ENCODE peak calls at places on chromosomes 3 and 15, in nine cellular contexts. X is IMR-90; V is hepatocyte; B is cardiac fibroblast; N is uterus; R is fibroblast of villous mesenchyme; I is tibial artery; M is PC-3; Q is CD4-positive, alpha-beta T cell. O is an unnamed sample.

GRCh38 chr3:70064194-70064787 is 64.8 kb downstream of the SAMMSON start:
- DNase-seq in X (peak), V (peak), B (peak), N (no peak), R (peak), I (no peak), M (peak), Q (no peak), O (no peak)

GRCh38 chr3:135514064-135514455 is 451.5 kb upstream of the PPP2R3A start:
- DNase-seq in X (no peak), V (no peak), B (no peak), N (no peak), R (no peak), I (no peak), M (no peak), Q (no peak), O (no peak)

GRCh38 chr15:73714695-73715301 is 30.6 kb downstream of the CD276 start:
- DNase-seq in X (no peak), V (no peak), B (no peak), N (no peak), R (no peak), I (no peak), M (no peak), Q (no peak), O (no peak)

GRCh38 chr3:113769551-113769950 is 22.7 kb downstream of the ATP6V1A start:
- DNase-seq in X (peak), V (peak), B (peak), N (no peak), R (peak), I (no peak), M (peak), Q (no peak), O (no peak)

GRCh38 chr3:25043181-25043580 is 384.9 kb upstream of the RARB start:
- DNase-seq in X (no peak), V (no peak), B (no peak), N (no peak), R (peak), I (no peak), M (no peak), Q (no peak), O (no peak)

GRCh38 chr3:144652573-144652972 is 681.0 kb downstream of the DIPK2A start:
- DNase-seq in X (peak), V (no peak), B (peak), N (no peak), R (peak), I (no peak), M (no peak), Q (no peak), O (no peak)

GRCh38 chr3:167575000-167575399 is 78.7 kb downstream of the WDR49 start:
- DNase-seq in X (no peak), V (no peak), B (no peak), N (no peak), R (no peak), I (no peak), M (no peak), Q (no peak), O (no peak)

GRCh38 chr3:39446444-39446843 is 21.0 kb upstream of the MOBP start:
- DNase-seq in X (no peak), V (no peak), B (no peak), N (no peak), R (no peak), I (no peak), M (no peak), Q (no peak), O (no peak)

GRCh38 chr3:13106308-13106970 is 33.2 kb upstream of the IQSEC1 start:
- DNase-seq in X (no peak), V (no peak), B (no peak), N (no peak), R (no peak), I (peak), M (peak), Q (no peak), O (peak)

GRCh38 chr15:78712797-78713515 is 71.9 kb upstream of the CHRNB4 start:
- DNase-seq in X (no peak), V (no peak), B (no peak), N (no peak), R (no peak), I (no peak), M (no peak), Q (no peak), O (no peak)

GRCh38 chr3:141050913-141051632 is at the start of gene SPSB4:
- DNase-seq in X (peak), V (peak), B (peak), N (peak), R (peak), I (no peak), M (no peak), Q (no peak), O (no peak)

GRCh38 chr3:171306631-171307030 is 153.6 kb downstream of the TNIK start:
- DNase-seq in X (peak), V (peak), B (peak), N (peak), R (peak), I (peak), M (no peak), Q (no peak), O (no peak)

GRCh38 chr3:23996058-23996457 is 51.0 kb downstream of the NR1D2 start:
- DNase-seq in X (peak), V (no peak), B (no peak), N (no peak), R (peak), I (no peak), M (no peak), Q (no peak), O (no peak)

GRCh38 chr3:39166134-39166710 is 12.8 kb upstream of the CSRNP1 start:
- DNase-seq in X (peak), V (peak), B (peak), N (no peak), R (peak), I (peak), M (peak), Q (no peak), O (no peak)

GRCh38 chr3:131072099-131072559 is 45.5 kb downstream of the NEK11 start:
- DNase-seq in X (peak), V (peak), B (peak), N (no peak), R (peak), I (no peak), M (no peak), Q (no peak), O (no peak)

GRCh38 chr3:153338487-153338886 is 176.5 kb downstream of the RAP2B start:
- DNase-seq in X (peak), V (no peak), B (peak), N (no peak), R (peak), I (no peak), M (no peak), Q (no peak), O (no peak)

GRCh38 chr3:154904328-154904727 is 175.8 kb upstream of the MME start:
- DNase-seq in X (peak), V (peak), B (peak), N (no peak), R (peak), I (no peak), M (peak), Q (no peak), O (no peak)
- TF ChIP-seq CTCF in X (peak), V (peak), B (peak), N (no peak), R (peak), I (no peak), M (peak), Q (no peak), O (peak)

GRCh38 chr3:194624956-194625355 is 8.3 kb downstream of the TMEM44 start:
- DNase-seq in X (no peak), V (no peak), B (no peak), N (no peak), R (no peak), I (no peak), M (no peak), Q (no peak), O (no peak)

GRCh38 chr3:194620192-194620591 is 13.0 kb downstream of the TMEM44 start:
- DNase-seq in X (no peak), V (no peak), B (no peak), N (no peak), R (no peak), I (no peak), M (no peak), Q (no peak), O (no peak)

GRCh38 chr3:194621947-194622346 is 11.3 kb downstream of the TMEM44 start:
- DNase-seq in X (no peak), V (no peak), B (no peak), N (no peak), R (no peak), I (no peak), M (no peak), Q (no peak), O (peak)

GRCh38 chr3:194622621-194623360 is 10.4 kb downstream of the TMEM44 start:
- DNase-seq in X (no peak), V (no peak), B (no peak), N (no peak), R (no peak), I (no peak), M (no peak), Q (no peak), O (peak)

GRCh38 chr3:194623449-194624290 is 9.5 kb downstream of the TMEM44 start:
- DNase-seq in X (no peak), V (no peak), B (no peak), N (no peak), R (no peak), I (no peak), M (no peak), Q (no peak), O (peak)
- TF ChIP-seq CTCF in X (no peak), V (no peak), B (peak), N (no peak), R (no peak), I (no peak), M (no peak), Q (no peak), O (no peak)

DNA sequence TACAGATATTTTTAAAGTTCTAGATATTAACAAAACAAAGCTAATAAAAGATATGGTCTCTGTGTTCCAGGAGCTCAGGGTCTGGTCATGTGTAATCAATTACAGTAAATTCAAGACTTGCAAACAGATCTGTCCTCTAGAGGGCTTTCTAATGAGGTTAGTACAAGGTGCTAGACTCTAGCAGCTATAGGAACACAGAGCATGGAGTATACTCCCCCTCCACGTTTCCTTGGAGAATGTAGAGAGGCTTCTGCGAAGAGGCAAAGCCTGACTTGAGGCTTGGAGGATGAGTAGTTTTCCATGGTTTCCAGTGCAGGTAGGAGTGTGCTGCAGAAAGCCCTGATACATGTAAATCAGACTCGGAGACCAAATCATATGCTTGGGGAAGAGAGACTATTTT is 32.7 kb upstream of the DLG1 start:
- DNase-seq in X (no peak), V (no peak), B (peak), N (no peak), R (peak), I (peak), M (peak), Q (no peak), O (no peak)
- TF ChIP-seq CTCF in X (no peak), V (no peak), B (peak), N (no peak), R (peak), I (no peak), M (peak), Q (no peak), O (no peak)

GRCh38 chr3:166013073-166013679 is 176.0 kb upstream of the BCHE start:
- DNase-seq in X (peak), V (peak), B (peak), N (no peak), R (peak), I (no peak), M (peak), Q (no peak), O (no peak)
- TF ChIP-seq CTCF in X (peak), V (peak), B (peak), N (no peak), R (peak), I (no peak), M (peak), Q (no peak), O (no peak)

DNA sequence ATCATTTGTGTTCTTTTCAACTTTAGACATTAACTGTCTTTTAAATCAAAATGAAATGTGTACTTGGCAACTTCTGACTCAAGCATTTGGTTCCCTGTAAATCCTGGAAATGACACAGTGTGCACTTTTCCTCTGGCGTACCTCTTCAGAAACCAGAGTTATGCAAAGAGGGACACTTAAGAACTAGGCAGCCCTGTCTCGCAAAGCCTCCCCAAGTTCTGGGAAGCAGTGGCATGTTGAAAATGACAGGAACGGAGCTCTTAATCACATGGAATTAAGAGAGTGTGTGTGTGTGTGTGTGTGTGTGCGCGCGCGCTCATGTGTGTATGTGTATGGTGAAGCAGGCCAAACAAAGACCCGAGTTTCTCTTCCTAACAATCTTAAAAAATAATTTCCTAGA is 707.4 kb downstream of the MECOM start:
- DNase-seq in X (no peak), V (no peak), B (no peak), N (no peak), R (no peak), I (no peak), M (no peak), Q (no peak), O (no peak)
- TF ChIP-seq CTCF in X (no peak), V (no peak), B (no peak), N (no peak), R (no peak), I (no peak), M (no peak), Q (no peak), O (no peak)

GRCh38 chr3:116263842-116264545 is 181.3 kb downstream of the LSAMP start:
- DNase-seq in X (peak), V (no peak), B (peak), N (no peak), R (peak), I (no peak), M (no peak), Q (no peak), O (no peak)

GRCh38 chr3:116267139-116267538 is 178.1 kb downstream of the LSAMP start:
- DNase-seq in X (no peak), V (no peak), B (no peak), N (no peak), R (no peak), I (no peak), M (no peak), Q (no peak), O (no peak)

GRCh38 chr3:116265976-116266584 is 179.2 kb downstream of the LSAMP start:
- DNase-seq in X (no peak), V (no peak), B (no peak), N (no peak), R (no peak), I (no peak), M (no peak), Q (no peak), O (no peak)

GRCh38 chr3:116260491-116260890 is 184.8 kb downstream of the LSAMP start:
- DNase-seq in X (no peak), V (no peak), B (no peak), N (no peak), R (no peak), I (no peak), M (no peak), Q (no peak), O (no peak)

GRCh38 chr3:116264546-116265174 is 180.6 kb downstream of the LSAMP start:
- DNase-seq in X (no peak), V (no peak), B (no peak), N (no peak), R (no peak), I (no peak), M (no peak), Q (no peak), O (no peak)
- TF ChIP-seq CTCF in X (no peak), V (no peak), B (no peak), N (no peak), R (no peak), I (no peak), M (no peak), Q (no peak), O (no peak)

DNA sequence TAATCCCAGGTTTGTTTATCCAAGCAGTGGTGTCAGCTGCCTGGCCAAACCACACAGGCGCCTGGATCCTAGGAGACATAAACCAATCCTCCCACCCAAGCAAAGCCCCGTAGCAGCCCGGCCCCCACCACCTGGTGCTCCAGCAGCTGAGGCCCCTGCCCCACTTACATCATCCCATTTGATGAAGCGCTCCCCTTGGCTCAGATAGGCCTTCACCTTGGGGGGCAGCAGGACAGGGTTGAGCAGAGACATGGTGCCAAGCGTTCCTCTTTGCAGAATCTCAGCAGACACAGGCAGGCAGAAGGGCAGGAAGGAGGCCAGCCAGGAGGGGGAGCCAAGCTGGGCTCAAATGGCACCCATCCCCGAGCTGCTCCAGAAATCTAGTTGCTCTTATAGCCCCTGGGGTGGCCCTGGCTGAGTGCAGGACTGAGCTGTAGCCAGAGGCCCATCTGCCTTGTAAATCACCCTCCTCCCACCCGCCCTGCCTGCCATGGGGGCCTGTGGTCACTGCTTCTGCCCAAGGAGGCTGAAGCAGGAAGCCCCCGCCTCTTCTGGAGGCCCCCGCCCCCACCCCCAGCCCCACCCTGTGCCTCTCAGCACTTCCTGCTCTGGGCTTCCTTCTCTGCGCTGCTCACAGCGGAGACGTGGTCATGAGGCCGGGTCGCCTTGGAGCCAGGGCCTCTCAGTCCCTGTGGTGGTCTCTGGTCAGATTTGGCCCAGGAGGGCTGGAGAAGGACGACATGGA is at the start of gene PLCB2:
- DNase-seq in X (no peak), V (no peak), B (no peak), N (no peak), R (peak), I (no peak), M (no peak), Q (peak), O (peak)
- TF ChIP-seq CTCF in X (peak), V (peak), B (peak), N (no peak), R (peak), I (no peak), M (peak), Q (peak), O (peak)

GRCh38 chr15:58980351-58980939 is 7.0 kb upstream of the RNF111 start:
- DNase-seq in X (peak), V (peak), B (peak), N (no peak), R (peak), I (no peak), M (peak), Q (no peak), O (no peak)
- TF ChIP-seq CTCF in X (peak), V (peak), B (peak), N (peak), R (peak), I (peak), M (peak), Q (peak), O (peak)

DNA sequence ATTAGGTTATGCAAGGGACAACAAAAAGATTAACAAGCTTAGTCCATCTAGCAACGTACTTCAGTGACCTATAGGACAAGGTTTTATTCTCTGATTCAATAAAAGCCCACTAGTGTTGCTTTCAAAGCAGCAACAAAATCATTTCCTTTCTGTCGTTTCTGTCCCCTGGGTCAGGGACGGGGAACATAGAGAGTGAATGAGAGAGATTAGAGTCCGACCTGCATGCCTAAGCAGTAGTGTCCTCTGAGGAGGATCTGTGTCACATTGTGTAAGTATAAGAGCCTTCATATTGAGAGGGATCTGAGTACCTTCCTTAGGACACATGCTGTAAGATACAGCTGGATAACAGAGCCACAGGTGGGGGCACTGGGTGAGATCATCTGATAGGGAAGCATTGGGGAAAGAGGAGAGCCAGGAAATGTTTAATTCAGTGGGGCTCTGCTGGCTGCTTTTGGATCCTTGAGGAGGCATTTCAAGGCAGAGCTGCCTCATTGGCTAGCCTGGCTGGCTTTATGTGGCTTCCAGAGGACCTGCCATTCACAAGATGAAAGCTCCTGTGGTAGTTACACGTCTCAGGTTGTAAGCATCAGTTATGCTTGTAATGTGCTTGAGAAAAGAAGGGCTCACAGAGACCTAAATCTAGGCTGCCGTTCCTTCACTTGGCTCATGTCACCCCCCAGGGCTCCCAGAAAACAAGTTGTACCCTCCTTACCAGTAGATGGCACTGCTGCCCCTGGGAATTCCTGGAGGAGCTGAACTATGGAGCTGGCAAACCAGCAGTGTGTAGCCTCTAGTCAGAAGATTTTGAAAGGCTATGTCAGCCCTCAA is 2.7 kb downstream of the TMEM108 start:
- DNase-seq in X (peak), V (peak), B (peak), N (peak), R (peak), I (peak), M (peak), Q (no peak), O (no peak)
- TF ChIP-seq CTCF in X (peak), V (peak), B (peak), N (peak), R (peak), I (peak), M (peak), Q (no peak), O (peak)

DNA sequence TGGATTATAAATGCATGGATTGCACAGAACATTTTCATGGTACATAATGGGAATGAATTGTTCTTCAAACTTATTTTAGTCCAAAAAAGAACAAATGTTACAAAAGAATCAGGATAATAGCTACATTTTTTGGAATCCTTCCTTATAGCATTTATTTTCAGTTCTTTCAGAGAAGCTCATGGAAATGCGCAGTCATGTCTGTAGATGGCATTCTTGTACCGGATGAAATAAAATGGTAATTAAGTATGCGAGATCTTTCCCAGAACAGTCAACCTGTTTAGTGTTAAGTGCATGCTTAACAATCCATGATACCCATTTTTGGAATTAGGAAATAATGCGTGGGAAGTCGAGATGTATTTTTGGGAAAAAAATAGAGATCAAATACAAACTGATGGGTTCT is 38.2 kb upstream of the GOLGA8B start:
- DNase-seq in X (peak), V (no peak), B (peak), N (no peak), R (peak), I (no peak), M (peak), Q (no peak), O (no peak)
- TF ChIP-seq CTCF in X (peak), V (peak), B (peak), N (peak), R (peak), I (peak), M (peak), Q (no peak), O (no peak)

O was measured in CD14-positive monocyte.